ENCODE peak calls at places on chromosomes 4 and X, in seven cellular contexts. I, Q, M, Y, V, U and K are unnamed samples.

GRCh38 chr4:5821665-5822358 is 71.1 kb downstream of the CRMP1 start:
- DNase-seq in I (peak), Q (no peak), M (no peak), Y (no peak), V (no peak), U (no peak), K (peak)

GRCh38 chrX:103309860-103310591 is 764 bp downstream of the BEX2 start:
- DNase-seq in I (no peak), Q (no peak), M (no peak), Y (no peak), V (no peak), U (no peak), K (no peak)

GRCh38 chr4:86043755-86044592 is 315.9 kb downstream of the MAPK10 start:
- DNase-seq in I (peak), Q (no peak), M (no peak), Y (peak), V (peak), U (no peak), K (peak)

GRCh38 chrX:134875679-134876078 is 115.1 kb upstream of the SMIM10 start:
- DNase-seq in I (no peak), Q (no peak), M (no peak), Y (no peak), V (no peak), U (no peak), K (no peak)

GRCh38 chr4:153107246-153107645 is 97.0 kb upstream of the TRIM2 start:
- DNase-seq in I (no peak), Q (no peak), M (no peak), Y (no peak), V (no peak), U (no peak), K (no peak)

GRCh38 chr4:136841526-136841925 is 690.8 kb downstream of the PCDH18 start:
- DNase-seq in I (no peak), Q (no peak), M (no peak), Y (no peak), V (no peak), U (no peak), K (no peak)

GRCh38 chr4:88881227-88881569 is 175.8 kb downstream of the FAM13A start:
- DNase-seq in I (no peak), Q (no peak), M (no peak), Y (no peak), V (no peak), U (no peak), K (no peak)

GRCh38 chr4:1207157-1207470 is 34.7 kb upstream of the SPON2 start:
- DNase-seq in I (no peak), Q (peak), M (no peak), Y (no peak), V (no peak), U (peak), K (no peak)

GRCh38 chr4:186144596-186145569 is 40.4 kb downstream of the FAM149A start:
- DNase-seq in I (peak), Q (no peak), M (peak), Y (no peak), V (no peak), U (peak), K (peak)

GRCh38 chr4:183634086-183634485 is 24.9 kb downstream of the RWDD4 start:
- DNase-seq in I (no peak), Q (no peak), M (no peak), Y (no peak), V (no peak), U (no peak), K (peak)

GRCh38 chrX:150478496-150479492 is 89.6 kb upstream of the MTM1 start:
- DNase-seq in I (no peak), Q (no peak), M (no peak), Y (no peak), V (no peak), U (no peak), K (no peak)

GRCh38 chr4:55947912-55948725 is 626 bp upstream of the CEP135 start:
- DNase-seq in I (no peak), Q (peak), M (peak), Y (peak), V (peak), U (no peak), K (no peak)

GRCh38 chrX:85964744-85965143 is 82.6 kb downstream of the CHM start:
- DNase-seq in I (no peak), Q (no peak), M (no peak), Y (no peak), V (no peak), U (no peak), K (no peak)

GRCh38 chr4:57231781-57232180 is 121.6 kb upstream of the IGFBP7 start:
- DNase-seq in I (no peak), Q (no peak), M (no peak), Y (no peak), V (no peak), U (no peak), K (no peak)

GRCh38 chr4:113256946-113257345 is 207.5 kb downstream of the ANK2 start:
- DNase-seq in I (no peak), Q (no peak), M (no peak), Y (no peak), V (no peak), U (no peak), K (no peak)

GRCh38 chr4:157195374-157195773 is 25.2 kb upstream of the GRIA2 start:
- DNase-seq in I (no peak), Q (no peak), M (no peak), Y (no peak), V (no peak), U (no peak), K (no peak)

GRCh38 chr4:72857787-72858186 is 211.7 kb downstream of the COX18 start:
- DNase-seq in I (no peak), Q (no peak), M (no peak), Y (no peak), V (no peak), U (no peak), K (no peak)

GRCh38 chr4:56612282-56612681 is 68.8 kb downstream of the HOPX start:
- DNase-seq in I (no peak), Q (no peak), M (no peak), Y (no peak), V (no peak), U (no peak), K (no peak)

GRCh38 chr4:185534850-185535761 is at the start of gene PDLIM3:
- DNase-seq in I (peak), Q (no peak), M (peak), Y (no peak), V (peak), U (peak), K (peak)

GRCh38 chr4:157459789-157460188 is 239.3 kb downstream of the GRIA2 start:
- DNase-seq in I (no peak), Q (no peak), M (no peak), Y (no peak), V (no peak), U (no peak), K (no peak)

GRCh38 chr4:71200944-71201533 is 137.8 kb upstream of the SLC4A4 start:
- DNase-seq in I (no peak), Q (no peak), M (no peak), Y (no peak), V (no peak), U (no peak), K (no peak)

GRCh38 chr4:78166582-78166981 is 109.5 kb downstream of the FRAS1 start:
- DNase-seq in I (no peak), Q (no peak), M (no peak), Y (peak), V (no peak), U (no peak), K (no peak)

GRCh38 chr4:159071178-159071968 is 31.5 kb upstream of the RAPGEF2 start:
- DNase-seq in I (no peak), Q (no peak), M (peak), Y (no peak), V (no peak), U (no peak), K (no peak)

GRCh38 chrX:135596495-135596894 is 76.0 kb downstream of the INTS6L start:
- DNase-seq in I (peak), Q (peak), M (peak), Y (peak), V (peak), U (peak), K (peak)

GRCh38 chr4:2406406-2406805 is 12.0 kb downstream of the ZFYVE28 start:
- DNase-seq in I (no peak), Q (no peak), M (no peak), Y (no peak), V (no peak), U (no peak), K (no peak)

GRCh38 chr4:101835121-101835904 is 44.8 kb downstream of the BANK1 start:
- DNase-seq in I (peak), Q (no peak), M (peak), Y (no peak), V (no peak), U (no peak), K (peak)

GRCh38 chr4:1767770-1768366 is 25.2 kb upstream of the FGFR3 start:
- DNase-seq in I (no peak), Q (peak), M (peak), Y (no peak), V (no peak), U (no peak), K (peak)

GRCh38 chr4:160319221-160319867 is 1216.5 kb downstream of the RAPGEF2 start:
- DNase-seq in I (peak), Q (no peak), M (peak), Y (no peak), V (peak), U (no peak), K (no peak)

GRCh38 chr4:44425614-44426208 is 22.9 kb downstream of the KCTD8 start:
- DNase-seq in I (peak), Q (no peak), M (no peak), Y (no peak), V (no peak), U (no peak), K (peak)

GRCh38 chrX:116873678-116874077 is 410.9 kb upstream of the CT83 start:
- DNase-seq in I (no peak), Q (no peak), M (peak), Y (no peak), V (no peak), U (no peak), K (no peak)

GRCh38 chr4:182862921-182863320 is 54.3 kb downstream of the DCTD start:
- DNase-seq in I (peak), Q (no peak), M (no peak), Y (no peak), V (no peak), U (peak), K (no peak)

GRCh38 chrX:107851215-107851614 is 25.5 kb downstream of the MID2 start:
- DNase-seq in I (no peak), Q (no peak), M (peak), Y (no peak), V (no peak), U (no peak), K (no peak)

GRCh38 chr4:121900132-121900983 is 30.1 kb upstream of the BBS7 start:
- DNase-seq in I (peak), Q (peak), M (peak), Y (peak), V (peak), U (no peak), K (peak)

GRCh38 chr4:152935661-152936445 is at the start of gene FHDC1:
- DNase-seq in I (peak), Q (no peak), M (peak), Y (no peak), V (no peak), U (no peak), K (peak)